ENCODE peak calls at places on chromosome 21, in four cellular contexts. One of them, this sample, is unnamed.

GRCh38 chr21:21203822-21204339 is 205.7 kb downstream of the NCAM2 start:
- DNase-seq in MM.1S: no peak
- DNase-seq in fibroblast of lung: no peak
- DNase-seq in heart left ventricle: no peak
- DNase-seq in this sample: no peak

GRCh38 chr21:9741343-9741742 is 780.0 kb upstream of the TPTE start:
- DNase-seq in MM.1S: no peak
- DNase-seq in heart left ventricle: no peak
- DNase-seq in fibroblast of lung: no peak
- DNase-seq in this sample: no peak

GRCh38 chr21:28240586-28240985 is 752.1 kb downstream of the LTN1 start:
- DNase-seq in MM.1S: no peak
- DNase-seq in fibroblast of lung: peak; percentile 25
- DNase-seq in heart left ventricle: no peak
- DNase-seq in this sample: no peak

GRCh38 chr21:35258521-35258920 is 209.4 kb upstream of the RUNX1 start:
- DNase-seq in fibroblast of lung: no peak
- DNase-seq in MM.1S: no peak
- DNase-seq in heart left ventricle: no peak
- DNase-seq in this sample: no peak

GRCh38 chr21:39137248-39138186 is 45.7 kb downstream of the PSMG1 start:
- DNase-seq in MM.1S: no peak
- DNase-seq in fibroblast of lung: peak; percentile 48
- DNase-seq in heart left ventricle: no peak
- DNase-seq in this sample: no peak

GRCh38 chr21:33403128-33403785 is at the start of gene IFNGR2:
- DNase-seq in heart left ventricle: peak; percentile 58
- DNase-seq in fibroblast of lung: no peak
- DNase-seq in MM.1S: peak; percentile 64
- DNase-seq in this sample: peak; percentile 84

GRCh38 chr21:21373969-21374368 is 375.8 kb downstream of the NCAM2 start:
- DNase-seq in MM.1S: no peak
- DNase-seq in heart left ventricle: no peak
- DNase-seq in fibroblast of lung: no peak
- DNase-seq in this sample: no peak

GRCh38 chr21:34011660-34012059 is 61.7 kb upstream of the MRPS6 start:
- DNase-seq in heart left ventricle: no peak
- DNase-seq in MM.1S: no peak
- DNase-seq in fibroblast of lung: peak; percentile 39
- DNase-seq in this sample: no peak

GRCh38 chr21:18522181-18522771 is 118.7 kb upstream of the TMPRSS15 start:
- DNase-seq in MM.1S: peak; percentile 31
- DNase-seq in fibroblast of lung: peak; percentile 17
- DNase-seq in heart left ventricle: no peak
- DNase-seq in this sample: no peak

GRCh38 chr21:27817061-27817460 is 850.2 kb upstream of the ADAMTS5 start:
- DNase-seq in fibroblast of lung: no peak
- DNase-seq in heart left ventricle: no peak
- DNase-seq in MM.1S: no peak
- DNase-seq in this sample: no peak

GRCh38 chr21:32572574-32573420 is 12.5 kb downstream of the TCP10L start:
- DNase-seq in MM.1S: no peak
- DNase-seq in heart left ventricle: no peak
- DNase-seq in fibroblast of lung: no peak
- DNase-seq in this sample: no peak

GRCh38 chr21:35051287-35051818 is 2.3 kb upstream of the RUNX1 start:
- DNase-seq in fibroblast of lung: peak; percentile 90
- DNase-seq in MM.1S: peak; percentile 97
- DNase-seq in heart left ventricle: peak; percentile 83
- DNase-seq in this sample: peak; percentile 93

GRCh38 chr21:26169061-26169610 is 1.4 kb downstream of the APP start:
- DNase-seq in fibroblast of lung: peak; percentile 72
- DNase-seq in MM.1S: peak; percentile 77
- DNase-seq in heart left ventricle: peak; percentile 49
- DNase-seq in this sample: peak; percentile 28

GRCh38 chr21:26457817-26458216 is 115.3 kb downstream of the CYYR1 start:
- DNase-seq in fibroblast of lung: no peak
- DNase-seq in heart left ventricle: no peak
- DNase-seq in MM.1S: no peak
- DNase-seq in this sample: no peak

GRCh38 chr21:15755125-15755524 is 25.3 kb downstream of the USP25 start:
- DNase-seq in MM.1S: no peak
- DNase-seq in fibroblast of lung: peak; percentile 24
- DNase-seq in heart left ventricle: no peak
- DNase-seq in this sample: no peak

GRCh38 chr21:15754640-15755039 is 24.9 kb downstream of the USP25 start:
- DNase-seq in heart left ventricle: no peak
- DNase-seq in MM.1S: no peak
- DNase-seq in fibroblast of lung: peak; percentile 83
- DNase-seq in this sample: no peak

GRCh38 chr21:15763359-15763758 is 33.6 kb downstream of the USP25 start:
- DNase-seq in fibroblast of lung: no peak
- DNase-seq in heart left ventricle: no peak
- DNase-seq in MM.1S: no peak
- DNase-seq in this sample: no peak

GRCh38 chr21:15761508-15762100 is 31.8 kb downstream of the USP25 start:
- DNase-seq in fibroblast of lung: no peak
- DNase-seq in heart left ventricle: no peak
- DNase-seq in MM.1S: no peak
- DNase-seq in this sample: no peak

GRCh38 chr21:15759469-15759868 is 29.7 kb downstream of the USP25 start:
- DNase-seq in fibroblast of lung: no peak
- DNase-seq in MM.1S: no peak
- DNase-seq in heart left ventricle: no peak
- DNase-seq in this sample: no peak
- H3K4me1 ChIP-seq in fibroblast of lung: no peaks in the 10 kb centered on the region
- H3K4me1 ChIP-seq in MM.1S: peaks cover 4% of the 10 kb centered on the region
- H3K4me1 ChIP-seq in heart left ventricle: no peaks in the 10 kb centered on the region
- H3K4me1 ChIP-seq in this sample: peaks cover 6% of the 10 kb centered on the region

GRCh38 chr21:46637952-46638746 is 2.7 kb downstream of the PRMT2 start:
- DNase-seq in heart left ventricle: no peak
- DNase-seq in MM.1S: no peak
- DNase-seq in fibroblast of lung: peak; percentile 13
- DNase-seq in this sample: no peak
- H3K4me3 ChIP-seq in heart left ventricle: peak overlapping the region; percentile 14
- H3K4me3 ChIP-seq in MM.1S: no peak overlapping the region
- H3K4me3 ChIP-seq in fibroblast of lung: peak overlapping the region; percentile 40
- H3K4me3 ChIP-seq in this sample: no peak overlapping the region

GRCh38 chr21:42525228-42525604 is 11.6 kb downstream of the SLC37A1 start:
- DNase-seq in fibroblast of lung: no peak
- DNase-seq in heart left ventricle: no peak
- DNase-seq in MM.1S: peak; percentile 51
- DNase-seq in this sample: no peak

GRCh38 chr21:42525676-42526378 is 12.2 kb downstream of the SLC37A1 start:
- DNase-seq in fibroblast of lung: no peak
- DNase-seq in heart left ventricle: no peak
- DNase-seq in MM.1S: no peak
- DNase-seq in this sample: no peak

GRCh38 chr21:42527127-42527488 is 13.5 kb downstream of the SLC37A1 start:
- DNase-seq in fibroblast of lung: no peak
- DNase-seq in heart left ventricle: no peak
- DNase-seq in MM.1S: no peak
- DNase-seq in this sample: no peak

GRCh38 chr21:42527489-42528158 is 14.0 kb downstream of the SLC37A1 start:
- DNase-seq in fibroblast of lung: no peak
- DNase-seq in heart left ventricle: no peak
- DNase-seq in MM.1S: peak; percentile 98
- DNase-seq in this sample: no peak

GRCh38 chr21:42526379-42526727 is 12.7 kb downstream of the SLC37A1 start:
- DNase-seq in MM.1S: no peak
- DNase-seq in fibroblast of lung: no peak
- DNase-seq in heart left ventricle: peak; percentile 46
- DNase-seq in this sample: peak; percentile 68
- H3K4me1 ChIP-seq in MM.1S: peaks cover 56% of the 10 kb centered on the region
- H3K4me1 ChIP-seq in fibroblast of lung: peaks cover 7% of the 10 kb centered on the region
- H3K4me1 ChIP-seq in heart left ventricle: peaks cover 2% of the 10 kb centered on the region
- H3K4me1 ChIP-seq in this sample: peaks cover 3% of the 10 kb centered on the region

DNA sequence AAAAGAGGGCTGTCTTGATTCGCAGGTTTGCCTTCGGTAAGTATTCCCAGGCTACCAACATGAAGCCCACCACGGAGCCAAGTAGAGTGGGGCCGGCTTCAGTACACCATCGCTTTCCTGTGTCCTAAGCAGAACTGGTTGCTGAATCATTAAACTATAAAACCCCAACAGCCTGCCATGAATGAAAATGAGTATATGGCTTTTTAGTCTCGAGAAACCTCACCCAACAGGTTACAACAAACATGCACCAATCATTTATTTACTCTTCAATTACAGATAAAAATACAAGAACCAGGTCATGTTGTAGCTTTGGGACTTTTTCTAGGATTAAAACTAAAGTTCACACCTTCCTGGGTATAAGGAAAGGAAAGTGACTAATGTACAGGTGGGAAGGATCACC is 7.6 kb downstream of the TMPRSS2 start:
- DNase-seq in heart left ventricle: no peak
- DNase-seq in fibroblast of lung: no peak
- DNase-seq in MM.1S: no peak
- DNase-seq in this sample: no peak
- H3K4me3 ChIP-seq in heart left ventricle: no peak overlapping the region
- H3K4me3 ChIP-seq in fibroblast of lung: no peak overlapping the region
- H3K4me3 ChIP-seq in MM.1S: no peak overlapping the region
- H3K4me3 ChIP-seq in this sample: no peak overlapping the region

DNA sequence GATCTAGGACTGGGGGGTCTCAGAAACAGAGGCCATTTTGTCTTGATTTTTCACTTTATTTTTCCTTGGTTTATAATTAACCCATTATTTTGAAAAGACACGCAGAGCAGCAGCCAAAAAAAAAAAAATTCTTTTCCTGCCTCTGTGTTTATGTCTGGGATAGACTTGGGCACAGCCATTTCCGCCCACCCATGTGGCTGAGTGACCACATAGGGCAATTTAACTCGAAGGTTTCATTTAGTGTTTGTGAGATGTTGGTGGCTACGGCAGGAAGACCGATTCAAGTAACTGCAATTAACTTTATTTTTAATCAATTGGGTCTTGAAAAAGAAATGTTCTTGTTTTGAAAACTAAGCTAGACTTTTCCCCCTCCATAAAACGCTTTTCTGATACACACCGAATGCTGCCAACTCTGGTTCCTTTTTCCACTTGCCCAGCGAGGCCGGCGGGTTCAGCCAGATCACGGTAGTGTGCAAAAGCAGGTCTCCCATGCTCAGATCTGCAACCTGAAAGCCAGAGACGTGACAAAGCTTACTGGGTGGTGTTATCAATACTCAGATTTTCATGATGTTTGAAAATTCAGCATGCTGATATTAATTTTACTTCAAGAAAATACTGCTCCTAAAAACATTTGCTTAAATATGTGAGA is 97.4 kb upstream of the KRTAP19-8 start:
- DNase-seq in fibroblast of lung: peak; percentile 27
- DNase-seq in MM.1S: no peak
- DNase-seq in heart left ventricle: no peak
- DNase-seq in this sample: no peak
- H3K4me1 ChIP-seq in fibroblast of lung: no peaks in the 10 kb centered on the region
- H3K4me1 ChIP-seq in MM.1S: peaks cover 38% of the 10 kb centered on the region
- H3K4me1 ChIP-seq in heart left ventricle: no peaks in the 10 kb centered on the region
- H3K4me1 ChIP-seq in this sample: no peaks in the 10 kb centered on the region

GRCh38 chr21:45012661-45013270 is 61.6 kb upstream of the ADARB1 start:
- DNase-seq in fibroblast of lung: no peak
- DNase-seq in heart left ventricle: no peak
- DNase-seq in MM.1S: no peak
- DNase-seq in this sample: peak; percentile 14
- H3K4me3 ChIP-seq in fibroblast of lung: no peak overlapping the region
- H3K4me3 ChIP-seq in heart left ventricle: no peak overlapping the region
- H3K4me3 ChIP-seq in MM.1S: no peak overlapping the region
- H3K4me3 ChIP-seq in this sample: no peak overlapping the region

GRCh38 chr21:43320526-43320925 is 106.4 kb downstream of the SIK1 start:
- DNase-seq in MM.1S: no peak
- DNase-seq in heart left ventricle: no peak
- DNase-seq in fibroblast of lung: no peak
- DNase-seq in this sample: peak; percentile 28
- H3K4me1 ChIP-seq in MM.1S: peaks cover 14% of the 10 kb centered on the region
- H3K4me1 ChIP-seq in heart left ventricle: peaks cover 3% of the 10 kb centered on the region
- H3K4me1 ChIP-seq in fibroblast of lung: peaks cover 5% of the 10 kb centered on the region
- H3K4me1 ChIP-seq in this sample: no peaks in the 10 kb centered on the region

DNA sequence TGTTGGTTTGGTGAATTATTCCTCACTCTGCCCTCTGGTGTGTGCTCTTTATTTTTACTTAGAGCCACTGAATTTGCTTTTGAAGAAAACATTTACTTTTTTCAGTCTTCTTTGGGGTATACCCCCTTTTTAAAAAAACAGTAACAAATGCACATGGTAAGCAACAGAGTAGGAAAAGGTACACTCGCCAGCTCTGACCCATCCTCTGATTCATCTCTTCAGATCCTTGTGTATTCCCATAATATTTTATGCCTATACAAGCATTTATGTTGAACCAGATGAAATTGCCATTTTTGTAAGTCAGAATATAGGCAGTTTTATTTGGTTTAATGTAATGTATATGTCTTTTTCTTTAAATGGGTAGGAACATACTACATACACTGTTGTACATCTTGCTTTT is 28.3 kb downstream of the TTC3 start:
- DNase-seq in fibroblast of lung: peak; percentile 13
- DNase-seq in heart left ventricle: no peak
- DNase-seq in MM.1S: no peak
- DNase-seq in this sample: no peak
- H3K4me3 ChIP-seq in fibroblast of lung: no peak overlapping the region
- H3K4me3 ChIP-seq in heart left ventricle: no peak overlapping the region
- H3K4me3 ChIP-seq in MM.1S: no peak overlapping the region
- H3K4me3 ChIP-seq in this sample: no peak overlapping the region

This sample was measured in right cardiac atrium.